ENCODE peak calls at places on chromosomes 6 and 20, in five cellular contexts. V is CD8-positive, alpha-beta T cell; N is pancreas; S is astrocyte of the spinal cord; R is GM06990. F is an unnamed sample.

GRCh38 chr6:158837684-158838625 is 18.8 kb upstream of the EZR start:
- DNase-seq in V (no peak), N (no peak), S (no peak), R (no peak), F (no peak)

GRCh38 chr20:35190556-35190955 is 18.7 kb downstream of the PROCR start:
- DNase-seq in V (no peak), N (no peak), S (no peak), R (no peak), F (no peak)

GRCh38 chr6:1792989-1793388 is 183.3 kb downstream of the FOXC1 start:
- DNase-seq in V (no peak), N (no peak), S (no peak), R (no peak), F (no peak)

GRCh38 chr6:33073431-33073871 is at the start of gene HLA-DPA1:
- DNase-seq in V (no peak), N (no peak), S (no peak), R (peak), F (peak)

GRCh38 chr20:2145376-2145775 is 43.7 kb downstream of the STK35 start:
- DNase-seq in V (no peak), N (no peak), S (no peak), R (no peak), F (no peak)

GRCh38 chr20:23151008-23151703 is 65.0 kb upstream of the CD93 start:
- DNase-seq in V (no peak), N (no peak), S (no peak), R (no peak), F (no peak)

GRCh38 chr20:54168961-54169862 is 4.6 kb downstream of the CYP24A1 start:
- DNase-seq in V (no peak), N (no peak), S (peak), R (no peak), F (peak)

GRCh38 chr6:149480502-149481280 is 4.1 kb downstream of the ZC3H12D start:
- DNase-seq in V (peak), N (no peak), S (no peak), R (peak), F (no peak)

GRCh38 chr20:8663424-8663823 is 405.5 kb upstream of the PLCB4 start:
- DNase-seq in V (no peak), N (no peak), S (no peak), R (no peak), F (no peak)

GRCh38 chr6:16136086-16136485 is 7.2 kb downstream of the MYLIP start:
- DNase-seq in V (no peak), N (no peak), S (no peak), R (no peak), F (no peak)

GRCh38 chr6:161109366-161109765 is 117.8 kb downstream of the MAP3K4 start:
- DNase-seq in V (no peak), N (no peak), S (no peak), R (no peak), F (no peak)

GRCh38 chr6:137978252-137978896 is 111.3 kb downstream of the TNFAIP3 start:
- DNase-seq in V (no peak), N (no peak), S (no peak), R (no peak), F (no peak)

GRCh38 chr20:4225778-4226177 is 210.4 kb upstream of the RNF24 start:
- DNase-seq in V (no peak), N (no peak), S (peak), R (no peak), F (peak)

GRCh38 chr6:151349651-151350270 is 41.6 kb downstream of the ZBTB2 start:
- DNase-seq in V (no peak), N (no peak), S (no peak), R (no peak), F (no peak)

GRCh38 chr6:150191809-150192208 is 49.0 kb downstream of the PPP1R14C start:
- DNase-seq in V (no peak), N (no peak), S (no peak), R (no peak), F (peak)

GRCh38 chr6:168883410-168884049 is 370.1 kb downstream of the THBS2 start:
- DNase-seq in V (no peak), N (no peak), S (no peak), R (no peak), F (no peak)

GRCh38 chr6:157533397-157533814 is 152.4 kb downstream of the ZDHHC14 start:
- DNase-seq in V (no peak), N (no peak), S (no peak), R (no peak), F (no peak)

GRCh38 chr6:166052837-166053236 is 114.8 kb downstream of the TBXT start:
- DNase-seq in V (no peak), N (no peak), S (no peak), R (no peak), F (no peak)

GRCh38 chr20:52675414-52675813 is 296.7 kb upstream of the TSHZ2 start:
- DNase-seq in V (no peak), N (no peak), S (no peak), R (no peak), F (no peak)

GRCh38 chr20:46285740-46286139 is 22.6 kb downstream of the CDH22 start:
- DNase-seq in V (no peak), N (no peak), S (no peak), R (no peak), F (no peak)

GRCh38 chr6:51019785-51020184 is 201.1 kb downstream of the TFAP2B start:
- DNase-seq in V (no peak), N (no peak), S (no peak), R (no peak), F (no peak)

GRCh38 chr20:49575551-49576060 is 7.7 kb upstream of the PTGIS start:
- DNase-seq in V (no peak), N (no peak), S (no peak), R (no peak), F (peak)

GRCh38 chr20:21693322-21693721 is 12.1 kb upstream of the PAX1 start:
- DNase-seq in V (no peak), N (no peak), S (no peak), R (no peak), F (no peak)

GRCh38 chr6:26249959-26250805 is 114.8 kb upstream of the BTN3A2 start:
- DNase-seq in V (peak), N (no peak), S (peak), R (peak), F (peak)

GRCh38 chr20:38112249-38112942 is 52.7 kb downstream of the TGM2 start:
- DNase-seq in V (no peak), N (no peak), S (no peak), R (no peak), F (no peak)

GRCh38 chr6:40923860-40924259 is 115.2 kb downstream of the UNC5CL start:
- DNase-seq in V (no peak), N (no peak), S (no peak), R (no peak), F (no peak)
- H3K4me3 ChIP-seq in V (no peak), N (no peak), S (no peak), R (no peak), F (no peak)

GRCh38 chr6:99324996-99325395 is 24.5 kb downstream of the FAXC start:
- DNase-seq in V (no peak), N (no peak), S (no peak), R (no peak), F (no peak)
- TF ChIP-seq CTCF in V (no peak), N (no peak), S (no peak), R (no peak), F (no peak)

DNA sequence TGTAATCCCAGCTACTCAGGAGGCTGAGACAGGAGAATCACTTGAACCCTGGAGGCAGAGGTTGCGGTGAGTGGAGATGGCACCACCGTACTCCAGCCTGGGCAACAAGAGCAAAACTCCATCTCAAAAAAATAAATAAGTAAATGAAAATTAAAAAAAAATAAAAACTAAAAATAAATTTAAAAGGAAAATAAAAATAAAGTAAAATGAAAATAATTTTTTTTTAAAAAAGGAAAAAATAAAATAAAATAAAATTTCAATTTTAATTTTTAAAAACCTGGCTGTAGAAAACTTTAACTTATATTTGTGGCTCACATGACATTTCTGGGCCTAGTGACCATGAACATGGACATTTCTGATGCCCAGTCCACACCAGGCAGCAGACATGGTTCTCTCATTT is 16.1 kb downstream of the HCK start:
- DNase-seq in V (no peak), N (no peak), S (no peak), R (no peak), F (no peak)
- H3K4me3 ChIP-seq in V (no peak), N (no peak), S (no peak), R (no peak), F (no peak)

GRCh38 chr20:19170148-19170547 is 42.3 kb upstream of the SLC24A3 start:
- DNase-seq in V (no peak), N (no peak), S (no peak), R (no peak), F (no peak)
- TF ChIP-seq CTCF in V (no peak), N (no peak), S (no peak), R (no peak), F (no peak)

GRCh38 chr6:5679696-5680494 is 326.8 kb downstream of the NRN1 start:
- DNase-seq in V (no peak), N (no peak), S (no peak), R (no peak), F (no peak)
- H3K4me3 ChIP-seq in V (no peak), N (no peak), S (no peak), R (no peak), F (no peak)

DNA sequence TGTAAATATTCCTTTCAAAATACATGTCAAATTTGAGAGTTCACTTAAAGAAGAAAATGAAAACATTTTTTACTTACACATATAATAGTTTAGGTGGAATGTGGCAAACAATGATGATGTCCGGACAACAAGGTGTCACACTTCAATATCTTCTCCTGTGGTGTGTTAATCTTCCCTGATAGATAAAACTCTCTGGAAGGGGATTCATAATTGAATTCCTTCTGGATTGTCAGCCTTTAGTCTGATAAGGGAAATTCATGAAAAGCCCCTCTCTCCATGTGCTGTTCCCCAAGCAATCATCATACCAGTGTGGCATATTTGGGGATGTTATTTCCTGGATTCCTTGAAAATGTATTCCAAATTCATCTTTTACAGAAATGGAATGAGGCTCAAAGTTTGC is 971 bp upstream of the SERINC3 start:
- DNase-seq in V (no peak), N (no peak), S (no peak), R (no peak), F (no peak)
- TF ChIP-seq CTCF in V (no peak), N (no peak), S (no peak), R (no peak), F (no peak)

DNA sequence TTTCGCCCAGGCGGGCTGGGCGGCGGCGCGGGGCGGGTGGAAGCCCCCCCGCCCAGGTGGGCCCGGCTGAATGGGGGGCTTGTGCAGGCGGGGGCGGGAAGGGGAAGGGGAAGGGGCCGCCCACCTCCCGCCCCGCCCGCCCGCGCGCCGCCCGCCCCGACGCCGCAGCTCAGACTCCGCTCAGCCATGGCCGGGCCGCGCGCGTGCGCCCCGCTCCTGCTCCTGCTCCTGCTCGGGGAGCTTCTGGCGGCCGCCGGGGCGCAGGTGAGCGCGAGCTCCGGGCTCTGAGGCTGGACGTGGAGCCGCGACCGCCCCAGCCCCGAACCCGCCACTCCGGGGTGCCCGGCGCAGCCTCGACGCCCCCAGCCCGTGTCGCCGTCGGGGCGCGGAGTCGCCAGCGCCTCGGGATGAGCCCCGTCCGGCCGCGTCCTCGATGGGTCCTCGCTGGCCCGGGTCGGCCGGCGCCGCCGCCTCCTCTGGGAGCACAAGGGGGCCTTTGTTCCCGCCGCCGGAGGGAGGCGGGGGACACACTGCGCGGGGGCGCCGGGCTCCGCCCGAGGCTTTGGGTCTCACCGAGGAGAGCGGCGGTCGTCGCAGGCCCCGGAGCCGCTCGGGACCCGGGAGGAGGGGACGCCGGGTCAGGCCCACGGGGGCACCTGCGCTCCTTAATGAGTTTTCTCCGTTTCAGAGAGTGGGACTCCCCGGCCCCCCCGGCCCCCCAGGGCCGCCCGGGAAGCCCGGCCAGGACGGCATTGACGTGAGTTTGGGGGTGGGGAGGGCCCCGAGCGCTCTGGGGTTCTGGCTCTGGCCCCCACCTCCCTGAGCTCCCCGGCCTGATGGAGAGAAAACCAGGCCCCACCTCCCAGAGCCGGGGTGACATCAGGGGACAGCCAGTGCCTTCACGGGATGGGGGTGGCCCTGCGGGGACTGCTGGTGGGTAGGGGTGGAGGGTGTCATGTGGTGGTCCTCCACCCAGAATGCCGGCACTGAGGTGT is at the start of gene COL9A3:
- DNase-seq in V (no peak), N (no peak), S (no peak), R (no peak), F (no peak)
- H3K4me3 ChIP-seq in V (peak), N (peak), S (no peak), R (no peak), F (peak)

DNA sequence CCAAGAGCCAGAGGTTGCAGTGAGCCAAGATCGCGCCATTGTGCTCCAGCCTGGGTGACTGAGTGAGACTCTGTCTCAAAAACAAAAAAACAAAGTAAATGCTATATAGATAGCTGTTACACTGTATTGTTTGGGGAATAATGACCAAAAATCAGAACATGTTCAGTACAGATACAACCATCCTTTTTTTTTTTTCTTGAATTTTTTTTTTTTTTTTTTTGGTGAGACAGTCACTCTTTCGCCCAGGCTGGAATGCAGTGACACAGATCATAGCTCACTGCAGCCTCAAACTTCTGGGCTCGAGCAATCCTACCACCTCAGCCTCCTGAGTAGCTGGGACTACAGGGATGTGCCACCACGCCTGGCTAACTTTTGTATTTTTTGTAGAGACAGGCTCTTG is 63.7 kb downstream of the BCAS4 start:
- DNase-seq in V (no peak), N (no peak), S (no peak), R (no peak), F (no peak)
- TF ChIP-seq CTCF in V (no peak), N (no peak), S (no peak), R (no peak), F (no peak)

GRCh38 chr6:71886184-71887005 is at the start of gene RIMS1:
- DNase-seq in V (no peak), N (peak), S (peak), R (peak), F (no peak)
- H3K4me3 ChIP-seq in V (no peak), N (peak), S (peak), R (peak), F (peak)